ENCODE peak calls at places on chromosome 21, in ten cellular contexts. N, O, Y, L, R, M, F, J, P and A are unnamed samples.

GRCh38 chr21:27715131-27715530 is 748.2 kb upstream of the ADAMTS5 start:
- DNase-seq in Y (no peak), L (no peak), R (no peak), N (no peak), F (no peak), M (no peak), O (no peak), P (no peak), J (no peak), A (no peak)

GRCh38 chr21:39441502-39442475 is 3.8 kb downstream of the LCA5L start:
- DNase-seq in F (peak), L (no peak), J (peak), Y (no peak), O (peak), N (no peak), R (peak), M (peak), P (no peak), A (no peak)

GRCh38 chr21:35395728-35396127 is 346.6 kb upstream of the RUNX1 start:
- DNase-seq in P (no peak), O (peak), N (no peak), R (no peak), L (no peak), M (peak), Y (no peak), F (no peak), J (no peak), A (peak)

GRCh38 chr21:29091032-29091431 is 17.6 kb upstream of the CCT8 start:
- DNase-seq in O (no peak), R (no peak), Y (no peak), N (peak), F (peak), P (no peak), M (peak), L (no peak), J (no peak), A (peak)

GRCh38 chr21:34644815-34645214 is 24.0 kb upstream of the CLIC6 start:
- DNase-seq in R (no peak), N (no peak), P (no peak), F (no peak), J (no peak), M (no peak), Y (no peak), L (peak), O (no peak), A (no peak)

GRCh38 chr21:23725576-23725975 is 1881.7 kb downstream of the MRPL39 start:
- DNase-seq in J (no peak), F (no peak), N (no peak), Y (no peak), L (no peak), O (no peak), P (no peak), R (peak), M (no peak), A (no peak)

GRCh38 chr21:41024341-41025056 is 143.5 kb upstream of the BACE2 start:
- DNase-seq in Y (no peak), O (no peak), P (peak), F (no peak), R (no peak), N (no peak), L (no peak), M (no peak), J (no peak), A (no peak)

GRCh38 chr21:40215941-40216340 is 348.7 kb downstream of the PCP4 start:
- DNase-seq in P (no peak), J (no peak), O (no peak), F (no peak), L (no peak), Y (no peak), R (no peak), N (no peak), M (no peak), A (no peak)

GRCh38 chr21:26489781-26490180 is 83.3 kb downstream of the CYYR1 start:
- DNase-seq in N (no peak), O (no peak), M (no peak), J (no peak), Y (no peak), R (no peak), P (no peak), L (no peak), F (no peak), A (no peak)

GRCh38 chr21:30234050-30234449 is 18.2 kb upstream of the CLDN8 start:
- DNase-seq in F (no peak), P (no peak), J (no peak), O (no peak), M (no peak), L (no peak), R (no peak), Y (no peak), N (no peak), A (no peak)

GRCh38 chr21:34222031-34222335 is 141.8 kb upstream of the KCNE2 start:
- DNase-seq in L (no peak), R (no peak), N (no peak), M (no peak), J (no peak), F (no peak), O (no peak), Y (no peak), P (no peak), A (no peak)

GRCh38 chr21:18716578-18717138 is 313.1 kb upstream of the TMPRSS15 start:
- DNase-seq in J (no peak), Y (no peak), L (no peak), R (no peak), M (peak), O (no peak), P (no peak), N (no peak), F (no peak), A (no peak)

GRCh38 chr21:39863111-39863510 is 4.1 kb upstream of the PCP4 start:
- DNase-seq in Y (no peak), O (no peak), M (no peak), R (no peak), F (no peak), J (no peak), P (no peak), N (no peak), L (no peak), A (no peak)

GRCh38 chr21:34930971-34931370 is 118.1 kb downstream of the RUNX1 start:
- DNase-seq in J (no peak), R (no peak), F (no peak), N (no peak), P (no peak), M (peak), L (no peak), O (no peak), Y (no peak), A (no peak)

GRCh38 chr21:36113647-36114428 is 21.0 kb upstream of the CBR3 start:
- DNase-seq in M (no peak), F (no peak), N (no peak), Y (no peak), O (peak), L (no peak), P (peak), R (peak), J (peak), A (no peak)

GRCh38 chr21:31480228-31480627 is 136.2 kb upstream of the TIAM1 start:
- DNase-seq in J (no peak), N (no peak), L (no peak), F (no peak), P (no peak), Y (no peak), R (no peak), O (no peak), M (no peak), A (no peak)

GRCh38 chr21:35619184-35619583 is 441.1 kb downstream of the SETD4 start:
- DNase-seq in R (peak), P (no peak), N (no peak), F (no peak), J (no peak), O (no peak), M (peak), L (no peak), Y (no peak), A (peak)

GRCh38 chr21:33931799-33932390 is 16.3 kb upstream of the ATP5PO start:
- DNase-seq in R (no peak), O (no peak), Y (no peak), N (no peak), M (no peak), J (peak), L (no peak), F (no peak), P (no peak), A (no peak)

GRCh38 chr21:28899220-28899619 is 93.5 kb downstream of the LTN1 start:
- DNase-seq in O (no peak), F (no peak), R (no peak), Y (no peak), L (no peak), M (no peak), P (no peak), N (no peak), J (no peak), A (no peak)

GRCh38 chr21:39119696-39120290 is 63.5 kb downstream of the PSMG1 start:
- DNase-seq in R (no peak), P (no peak), O (no peak), Y (no peak), M (no peak), F (no peak), L (peak), N (no peak), J (no peak), A (no peak)

GRCh38 chr21:16424331-16424749 is 694.6 kb downstream of the USP25 start:
- DNase-seq in Y (no peak), J (no peak), M (peak), O (no peak), N (no peak), F (no peak), P (no peak), R (no peak), L (no peak), A (no peak)

GRCh38 chr21:22880573-22880972 is 1882.4 kb downstream of the NCAM2 start:
- DNase-seq in M (peak), J (no peak), P (no peak), O (no peak), N (no peak), F (no peak), Y (no peak), R (peak), L (no peak), A (no peak)

GRCh38 chr21:35400233-35400939 is 351.3 kb upstream of the RUNX1 start:
- DNase-seq in L (no peak), Y (no peak), J (peak), N (peak), R (peak), F (peak), O (peak), M (peak), P (no peak), A (peak)

GRCh38 chr21:27101533-27101932 is 134.6 kb upstream of the ADAMTS5 start:
- DNase-seq in P (no peak), N (no peak), L (no peak), J (no peak), M (peak), O (no peak), F (no peak), Y (no peak), R (no peak), A (no peak)

GRCh38 chr21:39137248-39138186 is 45.7 kb downstream of the PSMG1 start:
- DNase-seq in Y (no peak), P (peak), F (peak), O (no peak), L (no peak), M (peak), N (no peak), R (no peak), J (no peak), A (no peak)

GRCh38 chr21:15823486-15824150 is 93.8 kb downstream of the USP25 start:
- DNase-seq in Y (no peak), N (no peak), O (no peak), R (peak), M (no peak), L (no peak), J (peak), F (no peak), P (no peak), A (no peak)

GRCh38 chr21:32576011-32576410 is 9.3 kb downstream of the TCP10L start:
- DNase-seq in P (no peak), O (no peak), M (no peak), J (no peak), N (no peak), R (no peak), Y (no peak), F (no peak), L (peak), A (no peak)

GRCh38 chr21:32574946-32575925 is 10.1 kb downstream of the TCP10L start:
- DNase-seq in Y (no peak), P (no peak), O (no peak), J (no peak), R (no peak), M (no peak), L (peak), F (no peak), N (no peak), A (no peak)

GRCh38 chr21:32580949-32581348 is 4.4 kb downstream of the TCP10L start:
- DNase-seq in P (no peak), R (no peak), O (no peak), J (no peak), N (no peak), M (no peak), L (peak), Y (no peak), F (no peak), A (no peak)

GRCh38 chr21:32581732-32582131 is 3.6 kb downstream of the TCP10L start:
- DNase-seq in R (no peak), L (peak), Y (no peak), P (no peak), J (no peak), N (no peak), O (no peak), M (no peak), F (no peak), A (no peak)

DNA sequence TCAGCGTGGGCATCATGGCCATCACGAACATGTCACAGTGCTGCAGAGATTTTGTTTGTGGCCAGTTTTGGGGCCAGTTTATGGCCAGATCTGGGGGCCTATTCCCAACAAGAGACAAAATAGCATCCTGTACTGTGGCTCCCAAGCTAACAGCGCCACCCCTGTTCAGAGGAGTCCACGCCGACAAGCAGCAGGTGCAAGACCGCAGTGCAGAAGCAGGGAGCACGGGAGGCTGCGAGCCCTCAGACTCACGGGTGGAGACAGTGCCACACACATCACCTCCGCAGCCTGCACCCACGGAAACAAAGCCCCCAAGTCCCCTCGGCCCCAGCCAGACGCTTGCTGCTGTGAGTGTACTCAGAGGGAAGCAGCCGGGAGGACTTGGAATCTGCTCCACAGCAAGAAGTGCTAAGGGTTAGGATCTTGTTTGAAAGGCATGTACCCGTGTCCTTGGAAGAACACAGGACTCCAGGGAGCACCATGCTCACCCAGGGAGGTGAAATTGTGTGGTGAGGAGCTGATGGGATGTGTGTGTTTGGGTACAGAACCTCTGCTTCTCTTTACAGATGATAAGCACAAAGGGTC is 7.1 kb downstream of the TCP10L start:
- DNase-seq in F (no peak), P (no peak), L (peak), M (peak), J (peak), Y (no peak), O (peak), R (peak), N (no peak), A (no peak)
- H3K4me3 ChIP-seq in F (no peak), P (no peak), L (no peak), M (no peak), J (no peak), Y (no peak), O (no peak), R (peak), N (no peak), A (no peak)

GRCh38 chr21:37914211-37914900 is 1.9 kb downstream of the KCNJ6 start:
- DNase-seq in M (peak), N (no peak), Y (no peak), F (no peak), L (no peak), R (no peak), P (peak), O (no peak), J (no peak), A (no peak)

GRCh38 chr21:37915941-37916794 is at the start of gene KCNJ6:
- DNase-seq in Y (no peak), P (peak), N (no peak), R (no peak), L (no peak), F (peak), M (peak), O (no peak), J (no peak), A (no peak)

GRCh38 chr21:37916795-37917142 is 512 bp upstream of the KCNJ6 start:
- DNase-seq in R (no peak), F (peak), L (no peak), P (peak), Y (no peak), J (no peak), N (no peak), O (no peak), M (peak), A (no peak)

GRCh38 chr21:37917612-37918011 is 1.4 kb upstream of the KCNJ6 start:
- DNase-seq in P (no peak), L (no peak), N (peak), J (no peak), M (peak), R (no peak), F (no peak), Y (no peak), O (no peak), A (peak)

DNA sequence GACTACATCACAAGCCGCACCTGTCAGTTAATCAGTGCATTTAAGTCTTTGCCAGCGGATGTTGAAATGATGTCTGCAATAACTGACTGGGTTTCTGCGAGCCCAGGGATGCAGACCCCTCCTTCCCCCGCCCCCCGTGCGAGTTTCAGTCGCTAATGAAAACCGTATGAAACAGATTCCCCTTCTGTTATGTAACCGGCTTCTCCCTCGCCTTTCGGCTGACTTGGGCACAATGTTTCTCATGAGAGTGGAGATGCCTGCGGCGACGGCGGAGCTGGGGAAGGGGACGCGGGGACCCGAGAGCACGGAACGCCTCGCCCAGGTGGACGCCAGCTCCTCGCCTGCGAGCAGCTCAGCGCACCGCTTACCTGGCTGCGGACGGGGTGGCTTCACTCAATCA is 741 bp downstream of the KCNJ6 start:
- DNase-seq in J (no peak), Y (no peak), N (no peak), L (no peak), R (no peak), F (no peak), P (no peak), M (no peak), O (no peak), A (no peak)
- H3K4me3 ChIP-seq in J (no peak), Y (peak), N (peak), L (no peak), R (no peak), F (peak), P (peak), M (no peak), O (no peak), A (peak)

DNA sequence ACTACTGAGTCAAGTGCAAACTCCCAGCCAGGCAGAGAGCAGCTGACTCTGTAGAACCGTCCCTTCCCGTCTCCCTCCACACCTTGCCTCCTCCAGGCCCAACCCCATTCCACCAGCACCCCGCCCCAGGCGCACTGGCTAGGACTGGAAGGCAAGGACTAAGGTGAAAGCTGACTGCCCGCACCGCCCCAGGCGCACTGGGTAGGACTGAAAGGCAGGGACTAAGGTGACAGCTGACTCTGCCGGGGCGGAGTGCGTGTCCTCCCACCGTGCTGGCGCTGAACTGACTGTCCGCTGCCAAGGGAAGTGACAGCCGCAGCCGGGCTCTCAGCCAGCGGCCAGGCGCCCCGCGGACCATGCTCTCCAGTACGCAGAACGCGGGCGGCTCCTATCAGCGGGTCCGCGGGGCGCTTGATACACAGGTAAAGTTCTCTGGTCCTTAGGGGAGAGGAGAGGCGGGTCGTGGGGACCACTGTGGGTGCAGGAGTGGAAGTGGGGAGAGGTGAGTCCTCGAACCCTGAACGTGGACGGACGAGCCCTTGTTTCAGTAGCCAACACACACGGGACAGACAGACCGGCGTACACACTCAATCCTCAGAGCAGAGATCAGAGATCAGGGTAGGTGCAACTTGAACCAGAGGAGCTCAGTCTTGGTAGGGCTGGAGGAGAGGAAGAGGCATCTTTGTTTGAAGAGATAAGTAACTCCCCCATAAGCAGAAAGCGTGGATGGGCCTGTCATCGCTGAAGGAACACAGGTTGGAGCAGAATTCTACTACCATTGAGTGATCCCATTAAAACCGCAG is 58.0 kb downstream of the RBM11 start:
- DNase-seq in P (peak), N (no peak), M (peak), J (peak), R (no peak), Y (peak), F (no peak), L (peak), O (peak), A (no peak)
- H3K4me3 ChIP-seq in P (peak), N (no peak), M (peak), J (no peak), R (no peak), Y (peak), F (no peak), L (no peak), O (no peak), A (no peak)

GRCh38 chr21:42063578-42064521 is 7.3 kb upstream of the UMODL1 start:
- DNase-seq in Y (no peak), N (no peak), P (no peak), R (peak), F (no peak), M (no peak), O (peak), J (peak), L (no peak), A (no peak)
- H3K4me3 ChIP-seq in Y (no peak), N (no peak), P (no peak), R (peak), F (no peak), M (no peak), O (no peak), J (peak), L (no peak), A (no peak)

GRCh38 chr21:17455451-17455850 is 57.4 kb upstream of the CXADR start:
- DNase-seq in F (no peak), N (no peak), L (no peak), M (no peak), J (no peak), P (no peak), Y (no peak), R (no peak), O (no peak), A (no peak)
- H3K4me3 ChIP-seq in F (peak), N (no peak), L (no peak), M (no peak), J (no peak), P (no peak), Y (no peak), R (no peak), O (no peak), A (no peak)

DNA sequence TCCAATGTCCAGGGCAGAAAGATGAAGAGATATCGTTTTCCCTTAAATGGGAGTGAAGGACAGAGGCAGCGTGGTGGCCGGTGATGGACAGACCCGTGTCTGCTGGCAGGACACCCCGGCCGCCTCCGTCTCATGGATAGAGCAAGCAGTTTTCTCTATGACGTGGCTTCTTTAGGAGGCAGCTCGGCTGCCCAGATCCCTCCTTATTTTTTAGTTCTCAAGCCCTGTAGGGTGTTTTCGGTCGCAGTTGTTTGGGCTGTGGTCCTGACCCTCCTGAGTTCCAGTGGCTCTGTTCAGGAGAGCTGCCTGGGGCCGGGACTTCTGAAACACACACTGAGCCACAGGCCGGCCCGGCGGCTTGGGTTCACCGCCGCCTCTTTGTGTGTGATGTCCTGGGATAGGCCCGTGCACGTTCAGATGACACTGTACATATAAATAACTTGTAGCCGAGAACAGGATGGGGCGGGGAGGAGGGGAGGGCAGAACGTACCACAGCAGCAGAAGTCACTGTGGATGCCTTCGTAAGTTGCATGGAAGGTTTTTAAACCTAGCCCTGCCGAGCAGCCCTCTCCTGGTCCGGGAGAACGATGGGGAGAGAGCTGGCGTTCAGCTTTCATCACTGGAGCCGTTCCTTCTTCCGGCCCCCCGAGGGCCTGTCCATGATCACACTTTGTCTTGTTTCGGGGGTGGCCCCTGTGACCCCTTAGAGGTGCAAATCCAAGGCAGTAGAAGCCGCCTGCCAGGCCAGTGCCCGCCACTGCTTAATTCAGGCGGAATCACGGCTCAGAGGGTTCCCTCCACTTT is 65.2 kb downstream of the SIK1 start:
- DNase-seq in O (no peak), J (peak), F (no peak), M (peak), N (peak), L (peak), R (peak), P (peak), Y (peak), A (no peak)
- H3K4me3 ChIP-seq in O (no peak), J (peak), F (no peak), M (peak), N (peak), L (no peak), R (peak), P (no peak), Y (peak), A (peak)